ENCODE peak calls at places on chromosomes 4 and X, in eight cellular contexts. A is cardiac muscle cell; Z is uterus; X is DMS 273 treated with DMSO at 0.1 percent for 48 hours; E is upper lobe of left lung; Y is activated CD4-positive, CD25-positive, alpha-beta regulatory T cell; F is activated CD4-positive, alpha-beta T cell treated with anti-CD3 and anti-CD28 coated beads for 4 hours; L is naive thymus-derived CD8-positive, alpha-beta T cell. M is an unnamed sample.

GRCh38 chr4:69749771-69750170 is 10.6 kb downstream of the SULT1B1 start:
- DNase-seq in X (no peak), A (peak; percentile 80), E (no peak), Y (no peak), Z (no peak), F (no peak), L (no peak), M (no peak)

GRCh38 chrX:71283409-71284143 is at the start of gene NONO:
- DNase-seq in Y (peak; percentile 65), Z (peak; percentile 93), E (peak; percentile 87), A (peak; percentile 99), L (peak; percentile 79), F (peak; percentile 80), X (peak; percentile 97), M (peak; percentile 98)

GRCh38 chrX:103404225-103405008 is 28.1 kb downstream of the BEX3 start:
- DNase-seq in X (no peak), Z (peak; percentile 56), Y (peak; percentile 2), F (peak; percentile 14), L (peak; percentile 2), A (peak; percentile 93), E (peak; percentile 75), M (peak; percentile 1)

GRCh38 chr4:100929753-100930152 is 411.9 kb upstream of the EMCN start:
- DNase-seq in Y (no peak), X (no peak), L (no peak), Z (no peak), F (no peak), E (no peak), A (no peak), M (no peak)

GRCh38 chr4:172776203-172776896 is 392.3 kb upstream of the GALNT7 start:
- DNase-seq in E (no peak), L (no peak), Z (no peak), F (no peak), A (no peak), Y (no peak), X (no peak), M (no peak)

GRCh38 chr4:140790765-140791164 is 34.6 kb upstream of the TBC1D9 start:
- DNase-seq in E (peak; percentile 64), L (peak; percentile 39), Y (no peak), Z (no peak), F (no peak), X (no peak), A (peak; percentile 45), M (no peak)

GRCh38 chr4:90415116-90415515 is 287.9 kb downstream of the CCSER1 start:
- DNase-seq in X (no peak), L (no peak), E (no peak), Z (no peak), F (no peak), A (no peak), Y (no peak), M (no peak)

GRCh38 chrX:41596586-41596985 is 92.2 kb upstream of the GPR34 start:
- DNase-seq in Y (no peak), E (no peak), A (no peak), X (no peak), Z (no peak), L (no peak), F (no peak), M (no peak)

GRCh38 chr4:106062452-106062875 is 167.2 kb downstream of the NPNT start:
- DNase-seq in X (no peak), A (peak; percentile 82), F (no peak), E (no peak), Z (no peak), L (no peak), Y (no peak), M (no peak)

GRCh38 chr4:120826449-120826848 is 96.1 kb downstream of the PRDM5 start:
- DNase-seq in L (no peak), E (no peak), A (no peak), F (no peak), X (no peak), Y (no peak), Z (no peak), M (no peak)

GRCh38 chr4:140305053-140305452 is 68.4 kb upstream of the SCOC start:
- DNase-seq in A (no peak), Z (no peak), F (no peak), X (no peak), E (no peak), Y (no peak), L (no peak), M (no peak)

GRCh38 chr4:53185853-53186590 is 179.8 kb downstream of the SCFD2 start:
- DNase-seq in Z (no peak), L (no peak), F (no peak), Y (no peak), X (no peak), E (no peak), A (peak; percentile 69), M (no peak)

GRCh38 chr4:41505161-41505653 is 32.8 kb upstream of the LIMCH1 start:
- DNase-seq in E (no peak), F (no peak), X (peak; percentile 49), Z (no peak), L (no peak), A (no peak), Y (no peak), M (peak; percentile 97)

GRCh38 chr4:73609688-73610087 is 10.5 kb downstream of the RASSF6 start:
- DNase-seq in E (no peak), A (peak; percentile 45), L (no peak), F (no peak), X (no peak), Z (no peak), Y (no peak), M (no peak)

GRCh38 chrX:2642146-2642545 is 48.9 kb upstream of the CD99 start:
- DNase-seq in L (no peak), X (no peak), Y (no peak), Z (no peak), E (no peak), F (no peak), A (no peak), M (no peak)

M was measured in NCI-H446 treated with DMSO at 0.1 percent for 48 hours.